ENCODE peak calls at places on chromosomes 3 and 15, in four cellular contexts. H is HL-60, E is GM12878, P is K562. Y is an unnamed sample.
A peak's percentile ranks its signal among the peaks of the same experiment; 100 is the strongest.

GRCh38 chr3:171417813-171418212 is 42.4 kb downstream of the TNIK start:
- DNase-seq in H (no peak), E (no peak), P (no peak), Y (no peak)

GRCh38 chr3:40206522-40206921 is 103.0 kb upstream of the EIF1B start:
- DNase-seq in H (no peak), E (no peak), P (no peak), Y (no peak)

GRCh38 chr3:79406175-79406574 is 361.6 kb downstream of the ROBO1 start:
- DNase-seq in H (no peak), E (no peak), P (no peak), Y (no peak)

GRCh38 chr3:181711325-181712135 is at the start of gene SOX2:
- DNase-seq in H (no peak), E (no peak), P (peak; percentile 68), Y (peak; percentile 57)

GRCh38 chr15:78075490-78076230 is 1.9 kb downstream of the TBC1D2B start:
- DNase-seq in H (peak; percentile 29), E (no peak), P (no peak), Y (no peak)

GRCh38 chr3:100107227-100107626 is 7.1 kb downstream of the FILIP1L start:
- DNase-seq in H (no peak), E (no peak), P (no peak), Y (no peak)

GRCh38 chr15:55703873-55704285 is 39.1 kb downstream of the PRTG start:
- DNase-seq in H (no peak), E (peak; percentile 5), P (no peak), Y (no peak)

GRCh38 chr15:57921371-57921770 is 144.1 kb downstream of the ALDH1A2 start:
- DNase-seq in H (no peak), E (no peak), P (no peak), Y (no peak)

GRCh38 chr3:114510201-114510600 is 216.4 kb downstream of the TIGIT start:
- DNase-seq in H (no peak), E (no peak), P (no peak), Y (no peak)

GRCh38 chr15:77507151-77507847 is 86.6 kb downstream of the HMG20A start:
- DNase-seq in H (peak; percentile 11), E (no peak), P (no peak), Y (no peak)

GRCh38 chr3:150409125-150409526 is 1.0 kb downstream of the TSC22D2 start:
- DNase-seq in H (no peak), E (no peak), P (no peak), Y (no peak)

GRCh38 chr3:127970966-127971592 is 56.0 kb downstream of the KBTBD12 start:
- DNase-seq in H (peak; percentile 47), E (peak; percentile 26), P (no peak), Y (no peak)

GRCh38 chr15:80455051-80455648 is 51.0 kb downstream of the ARNT2 start:
- DNase-seq in H (no peak), E (no peak), P (no peak), Y (no peak)

GRCh38 chr3:133759740-133760069 is 13.5 kb downstream of the TF start:
- DNase-seq in H (no peak), E (no peak), P (no peak), Y (no peak)

GRCh38 chr3:151379083-151379734 is 5.3 kb downstream of the P2RY12 start:
- DNase-seq in H (peak; percentile 63), E (no peak), P (peak; percentile 7), Y (no peak)

GRCh38 chr15:25784141-25784540 is 79.0 kb downstream of the ATP10A start:
- DNase-seq in H (no peak), E (no peak), P (no peak), Y (no peak)

GRCh38 chr3:195258449-195259145 is 12.4 kb downstream of the XXYLT1 start:
- DNase-seq in H (no peak), E (no peak), P (no peak), Y (no peak)

GRCh38 chr3:47877288-47877687 is 74.3 kb downstream of the DHX30 start:
- DNase-seq in H (no peak), E (no peak), P (no peak), Y (no peak)

GRCh38 chr3:36707623-36708409 is 56.5 kb downstream of the DCLK3 start:
- DNase-seq in H (peak; percentile 50), E (no peak), P (peak; percentile 63), Y (no peak)

GRCh38 chr3:64957639-64958038 is 269.8 kb upstream of the ADAMTS9 start:
- DNase-seq in H (no peak), E (no peak), P (no peak), Y (no peak)

GRCh38 chr3:85041562-85042055 is 82.8 kb downstream of the CADM2 start:
- DNase-seq in H (no peak), E (no peak), P (no peak), Y (no peak)

GRCh38 chr3:107542665-107543064 is 19.9 kb downstream of the BBX start:
- DNase-seq in H (no peak), E (no peak), P (no peak), Y (no peak)

GRCh38 chr3:50573566-50574279 is 4.4 kb downstream of the HEMK1 start:
- DNase-seq in H (no peak), E (no peak), P (peak; percentile 41), Y (no peak)

GRCh38 chr3:189936210-189936609 is 184.5 kb downstream of the P3H2 start:
- DNase-seq in H (no peak), E (no peak), P (no peak), Y (no peak)

GRCh38 chr3:24829011-24829581 is 334.4 kb upstream of the THRB start:
- DNase-seq in H (no peak), E (no peak), P (peak; percentile 55), Y (no peak)

GRCh38 chr15:90807687-90808086 is 60.7 kb upstream of the FURIN start:
- DNase-seq in H (no peak), E (no peak), P (no peak), Y (no peak)

GRCh38 chr15:44536298-44536961 is 517 bp upstream of the EIF3J start:
- DNase-seq in H (peak; percentile 81), E (no peak), P (peak; percentile 84), Y (no peak)

GRCh38 chr3:146503459-146504202 is 34.3 kb upstream of the PLSCR2 start:
- DNase-seq in H (no peak), E (peak; percentile 62), P (no peak), Y (peak; percentile 6)

GRCh38 chr15:63503739-63504246 is 600 bp upstream of the USP3 start:
- DNase-seq in H (peak; percentile 47), E (no peak), P (peak; percentile 72), Y (no peak)

GRCh38 chr3:45443459-45443858 is 55.1 kb downstream of the LARS2 start:
- DNase-seq in H (no peak), E (no peak), P (no peak), Y (no peak)

GRCh38 chr3:150811984-150812383 is 49.0 kb upstream of the SIAH2 start:
- DNase-seq in H (no peak), E (no peak), P (no peak), Y (no peak)

GRCh38 chr15:63998489-63998888 is 47.8 kb downstream of the DAPK2 start:
- DNase-seq in H (no peak), E (no peak), P (no peak), Y (no peak)

GRCh38 chr15:81361891-81362290 is 12.1 kb downstream of the TMC3 start:
- DNase-seq in H (no peak), E (no peak), P (no peak), Y (no peak)

GRCh38 chr3:105823149-105823866 is 45.5 kb downstream of the CBLB start:
- DNase-seq in H (no peak), E (no peak), P (no peak), Y (no peak)

GRCh38 chr3:81540787-81541186 is 220.7 kb downstream of the GBE1 start:
- DNase-seq in H (no peak), E (no peak), P (no peak), Y (no peak)

GRCh38 chr15:95812491-95812890 is 518.0 kb upstream of the NR2F2 start:
- DNase-seq in H (no peak), E (no peak), P (no peak), Y (no peak)

GRCh38 chr3:127157181-127157828 is 35.6 kb upstream of the PRR23E start:
- DNase-seq in H (no peak), E (no peak), P (no peak), Y (no peak)

GRCh38 chr3:14487821-14488220 is 52.3 kb downstream of the GRIP2 start:
- DNase-seq in H (no peak), E (no peak), P (no peak), Y (no peak)

GRCh38 chr3:14487086-14487485 is 53.1 kb downstream of the GRIP2 start:
- DNase-seq in H (no peak), E (no peak), P (no peak), Y (no peak)

GRCh38 chr3:14490255-14490654 is 49.9 kb downstream of the GRIP2 start:
- DNase-seq in H (no peak), E (no peak), P (no peak), Y (no peak)

GRCh38 chr3:14489641-14490040 is 50.5 kb downstream of the GRIP2 start:
- DNase-seq in H (no peak), E (no peak), P (no peak), Y (no peak)

GRCh38 chr3:14488286-14489036 is 51.7 kb downstream of the GRIP2 start:
- DNase-seq in H (no peak), E (no peak), P (no peak), Y (no peak)
- TF ChIP-seq SPI1 in H (no peak), E (no peak), P (no peak), Y (no peak)

GRCh38 chr3:18424862-18425640 is at the start of gene SATB1:
- DNase-seq in H (peak; percentile 80), E (no peak), P (peak; percentile 38), Y (peak; percentile 10)

GRCh38 chr3:18428036-18428435 is 2.9 kb upstream of the SATB1 start:
- DNase-seq in H (no peak), E (no peak), P (no peak), Y (no peak)

GRCh38 chr3:18424213-18424861 is 802 bp downstream of the SATB1 start:
- DNase-seq in H (no peak), E (no peak), P (peak; percentile 13), Y (no peak)

GRCh38 chr3:18426597-18426996 is 1.5 kb upstream of the SATB1 start:
- DNase-seq in H (no peak), E (no peak), P (no peak), Y (no peak)

DNA sequence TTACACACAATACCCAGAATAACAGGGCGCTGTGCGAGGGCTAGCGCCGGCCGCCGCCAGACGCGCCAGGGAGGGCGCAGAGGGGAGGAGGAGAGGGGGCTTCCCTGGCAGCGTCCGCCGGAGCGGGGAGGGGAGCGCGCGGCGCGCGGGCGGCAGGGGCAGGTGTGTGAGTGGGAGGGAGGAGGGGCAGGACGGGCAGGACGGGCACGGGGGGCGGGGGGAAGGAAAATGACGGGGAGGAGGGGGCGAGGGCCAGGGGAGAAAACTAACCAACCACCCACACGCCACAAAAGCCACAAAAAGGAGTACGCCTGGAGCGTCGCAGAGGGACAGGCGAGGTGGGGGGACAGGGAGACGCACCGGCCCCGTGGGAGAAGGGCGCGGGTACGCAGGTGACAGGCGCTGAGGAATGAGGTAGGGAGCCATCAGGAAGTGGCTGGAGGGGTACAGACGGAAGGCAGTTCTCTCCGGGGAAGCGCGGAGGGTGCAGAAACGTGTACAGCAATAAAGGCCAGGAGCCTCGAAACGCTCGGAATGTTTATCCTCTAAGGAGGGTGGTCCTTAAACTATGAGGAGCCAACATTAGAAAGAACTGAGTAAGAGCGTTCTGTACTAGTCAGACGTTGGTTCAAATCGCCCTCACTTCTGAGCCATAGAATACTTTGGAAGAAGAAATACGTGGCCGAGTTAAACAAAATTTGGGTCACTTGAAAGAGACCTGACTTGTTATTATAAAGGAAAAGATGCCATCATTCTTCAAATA is 683 bp upstream of the SATB1 start:
- DNase-seq in H (peak; percentile 62), E (no peak), P (no peak), Y (peak; percentile 3)
- TF ChIP-seq SPI1 in H (peak; percentile 26), E (no peak), P (no peak), Y (no peak)

GRCh38 chr3:143977326-143978262 is 6.0 kb downstream of the DIPK2A start:
- DNase-seq in H (peak; percentile 41), E (no peak), P (no peak), Y (no peak)
- TF ChIP-seq SPI1 in H (peak; percentile 56), E (no peak), P (no peak), Y (peak; percentile 29)

GRCh38 chr3:149352556-149352955 is 19.1 kb upstream of the TM4SF18 start:
- DNase-seq in H (peak; percentile 45), E (no peak), P (peak; percentile 62), Y (peak; percentile 44)
- TF ChIP-seq SPI1 in H (no peak), E (no peak), P (no peak), Y (no peak)

Y was measured in GM12891.